ENCODE peak calls at places on chromosomes 12 and 14, in five cellular contexts. One of them, this sample, is unnamed.

GRCh38 chr14:95294834-95295599 is 24.7 kb downstream of the CLMN start:
- DNase-seq in HepG2: peak
- DNase-seq in left ventricle myocardium inferior: no peak
- DNase-seq in cardiac fibroblast: peak
- DNase-seq in pancreas: no peak
- DNase-seq in this sample: peak

GRCh38 chr12:72295744-72296143 is 23.6 kb downstream of the TRHDE start:
- DNase-seq in HepG2: no peak
- DNase-seq in left ventricle myocardium inferior: no peak
- DNase-seq in cardiac fibroblast: peak
- DNase-seq in pancreas: no peak
- DNase-seq in this sample: no peak

GRCh38 chr14:102540310-102541028 is 30.9 kb upstream of the ANKRD9 start:
- DNase-seq in HepG2: peak
- DNase-seq in left ventricle myocardium inferior: no peak
- DNase-seq in cardiac fibroblast: peak
- DNase-seq in pancreas: no peak
- DNase-seq in this sample: no peak

GRCh38 chr14:74239848-74240793 is 872 bp downstream of the VSX2 start:
- DNase-seq in HepG2: no peak
- DNase-seq in left ventricle myocardium inferior: no peak
- DNase-seq in cardiac fibroblast: no peak
- DNase-seq in pancreas: no peak
- DNase-seq in this sample: no peak

GRCh38 chr12:117085318-117085947 is 13.8 kb downstream of the TESC start:
- DNase-seq in HepG2: no peak
- DNase-seq in left ventricle myocardium inferior: no peak
- DNase-seq in cardiac fibroblast: no peak
- DNase-seq in pancreas: peak
- DNase-seq in this sample: no peak

GRCh38 chr14:38578278-38578681 is 322.4 kb upstream of the CLEC14A start:
- DNase-seq in HepG2: no peak
- DNase-seq in left ventricle myocardium inferior: no peak
- DNase-seq in cardiac fibroblast: peak
- DNase-seq in pancreas: no peak
- DNase-seq in this sample: no peak

GRCh38 chr14:102525213-102526143 is 15.9 kb upstream of the ANKRD9 start:
- DNase-seq in HepG2: peak
- DNase-seq in left ventricle myocardium inferior: no peak
- DNase-seq in cardiac fibroblast: peak
- DNase-seq in pancreas: no peak
- DNase-seq in this sample: no peak

GRCh38 chr12:93008044-93008778 is 79.1 kb upstream of the EEA1 start:
- DNase-seq in HepG2: peak
- DNase-seq in left ventricle myocardium inferior: no peak
- DNase-seq in cardiac fibroblast: no peak
- DNase-seq in pancreas: no peak
- DNase-seq in this sample: no peak

GRCh38 chr14:100586520-100587247 is 533 bp downstream of the BEGAIN start:
- DNase-seq in HepG2: no peak
- DNase-seq in left ventricle myocardium inferior: peak
- DNase-seq in cardiac fibroblast: peak
- DNase-seq in pancreas: peak
- DNase-seq in this sample: peak

GRCh38 chr12:117502633-117503032 is 141.2 kb upstream of the NOS1 start:
- DNase-seq in HepG2: no peak
- DNase-seq in left ventricle myocardium inferior: no peak
- DNase-seq in cardiac fibroblast: no peak
- DNase-seq in pancreas: no peak
- DNase-seq in this sample: no peak

GRCh38 chr12:43882578-43883178 is 46.8 kb downstream of the TMEM117 start:
- DNase-seq in HepG2: peak
- DNase-seq in left ventricle myocardium inferior: no peak
- DNase-seq in cardiac fibroblast: peak
- DNase-seq in pancreas: no peak
- DNase-seq in this sample: no peak

GRCh38 chr12:9730011-9730410 is 2.9 kb downstream of the CLECL1 start:
- DNase-seq in HepG2: no peak
- DNase-seq in left ventricle myocardium inferior: no peak
- DNase-seq in cardiac fibroblast: no peak
- DNase-seq in pancreas: no peak
- DNase-seq in this sample: no peak
- H3K4me3 ChIP-seq in HepG2: no peak
- H3K4me3 ChIP-seq in left ventricle myocardium inferior: no peak
- H3K4me3 ChIP-seq in cardiac fibroblast: no peak
- H3K4me3 ChIP-seq in pancreas: no peak
- H3K4me3 ChIP-seq in this sample: no peak

DNA sequence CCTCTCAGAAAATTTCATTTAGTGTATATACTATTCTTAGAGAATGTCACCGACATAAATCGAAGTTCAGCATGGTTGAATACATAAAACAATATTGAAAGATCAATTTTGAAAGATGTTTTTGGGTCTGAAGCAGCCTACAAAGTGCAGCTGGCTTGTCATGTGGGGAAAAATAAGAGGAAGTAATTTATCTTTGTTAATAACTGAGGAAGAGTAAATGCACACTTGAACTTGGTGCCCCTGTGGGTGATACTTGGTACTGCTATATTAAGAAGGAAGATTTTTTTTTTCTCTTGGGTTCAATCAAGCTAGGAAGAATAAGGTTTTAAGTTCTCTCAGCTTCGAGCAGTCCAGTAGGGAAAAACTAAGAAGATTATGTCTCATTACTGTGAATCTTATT is 661.3 kb downstream of the RPL10L start:
- DNase-seq in HepG2: no peak
- DNase-seq in left ventricle myocardium inferior: no peak
- DNase-seq in cardiac fibroblast: peak
- DNase-seq in pancreas: no peak
- DNase-seq in this sample: no peak
- TF ChIP-seq CTCF in HepG2: no peak
- TF ChIP-seq CTCF in left ventricle myocardium inferior: no peak
- TF ChIP-seq CTCF in cardiac fibroblast: peak
- TF ChIP-seq CTCF in pancreas: peak
- TF ChIP-seq CTCF in this sample: peak

GRCh38 chr12:41064411-41064810 is 123.7 kb upstream of the PDZRN4 start:
- DNase-seq in HepG2: no peak
- DNase-seq in left ventricle myocardium inferior: no peak
- DNase-seq in cardiac fibroblast: no peak
- DNase-seq in pancreas: no peak
- DNase-seq in this sample: no peak
- H3K4me3 ChIP-seq in HepG2: no peak
- H3K4me3 ChIP-seq in left ventricle myocardium inferior: no peak
- H3K4me3 ChIP-seq in cardiac fibroblast: no peak
- H3K4me3 ChIP-seq in pancreas: no peak
- H3K4me3 ChIP-seq in this sample: no peak

GRCh38 chr12:6367065-6367968 is 8.0 kb downstream of the SCNN1A start:
- DNase-seq in HepG2: peak
- DNase-seq in left ventricle myocardium inferior: no peak
- DNase-seq in cardiac fibroblast: peak
- DNase-seq in pancreas: no peak
- DNase-seq in this sample: no peak
- TF ChIP-seq CTCF in HepG2: peak
- TF ChIP-seq CTCF in left ventricle myocardium inferior: peak
- TF ChIP-seq CTCF in cardiac fibroblast: peak
- TF ChIP-seq CTCF in pancreas: no peak
- TF ChIP-seq CTCF in this sample: peak

GRCh38 chr12:68198490-68199086 is 27.0 kb downstream of the IL26 start:
- DNase-seq in HepG2: no peak
- DNase-seq in left ventricle myocardium inferior: no peak
- DNase-seq in cardiac fibroblast: no peak
- DNase-seq in pancreas: no peak
- DNase-seq in this sample: no peak
- H3K4me3 ChIP-seq in HepG2: no peak
- H3K4me3 ChIP-seq in left ventricle myocardium inferior: no peak
- H3K4me3 ChIP-seq in cardiac fibroblast: no peak
- H3K4me3 ChIP-seq in pancreas: no peak
- H3K4me3 ChIP-seq in this sample: no peak

GRCh38 chr12:112297188-112297587 is 85.0 kb downstream of the HECTD4 start:
- DNase-seq in HepG2: no peak
- DNase-seq in left ventricle myocardium inferior: no peak
- DNase-seq in cardiac fibroblast: no peak
- DNase-seq in pancreas: no peak
- DNase-seq in this sample: no peak

GRCh38 chr12:112296183-112296582 is 86.0 kb downstream of the HECTD4 start:
- DNase-seq in HepG2: no peak
- DNase-seq in left ventricle myocardium inferior: no peak
- DNase-seq in cardiac fibroblast: no peak
- DNase-seq in pancreas: no peak
- DNase-seq in this sample: no peak

GRCh38 chr12:112299704-112300103 is 82.5 kb downstream of the HECTD4 start:
- DNase-seq in HepG2: no peak
- DNase-seq in left ventricle myocardium inferior: no peak
- DNase-seq in cardiac fibroblast: no peak
- DNase-seq in pancreas: no peak
- DNase-seq in this sample: no peak

DNA sequence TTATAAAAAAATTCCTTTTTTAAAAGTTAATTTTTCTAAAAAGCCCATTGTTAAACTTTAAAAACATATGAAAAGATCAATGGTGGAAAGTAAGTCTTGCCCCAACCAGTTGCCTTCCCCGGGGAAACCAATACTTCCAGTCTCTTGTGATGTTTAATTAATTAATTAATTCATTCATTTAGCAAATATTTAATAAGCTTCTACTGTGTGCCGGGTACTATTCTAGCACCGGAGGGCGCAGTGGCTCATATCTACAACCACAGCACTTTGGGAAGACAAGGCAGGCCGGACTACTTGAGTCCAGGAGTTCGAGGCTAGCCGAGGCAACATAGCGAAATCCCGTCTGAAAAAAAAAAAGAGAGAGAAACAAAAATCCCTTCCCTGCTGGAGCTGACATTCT is 87.4 kb downstream of the HECTD4 start:
- DNase-seq in HepG2: peak
- DNase-seq in left ventricle myocardium inferior: no peak
- DNase-seq in cardiac fibroblast: peak
- DNase-seq in pancreas: no peak
- DNase-seq in this sample: no peak
- TF ChIP-seq CTCF in HepG2: peak
- TF ChIP-seq CTCF in left ventricle myocardium inferior: peak
- TF ChIP-seq CTCF in cardiac fibroblast: peak
- TF ChIP-seq CTCF in pancreas: no peak
- TF ChIP-seq CTCF in this sample: no peak

GRCh38 chr14:96478119-96478518 is 24.1 kb upstream of the PAPOLA start:
- DNase-seq in HepG2: no peak
- DNase-seq in left ventricle myocardium inferior: no peak
- DNase-seq in cardiac fibroblast: no peak
- DNase-seq in pancreas: no peak
- DNase-seq in this sample: no peak
- H3K4me3 ChIP-seq in HepG2: no peak
- H3K4me3 ChIP-seq in left ventricle myocardium inferior: no peak
- H3K4me3 ChIP-seq in cardiac fibroblast: no peak
- H3K4me3 ChIP-seq in pancreas: no peak
- H3K4me3 ChIP-seq in this sample: no peak

DNA sequence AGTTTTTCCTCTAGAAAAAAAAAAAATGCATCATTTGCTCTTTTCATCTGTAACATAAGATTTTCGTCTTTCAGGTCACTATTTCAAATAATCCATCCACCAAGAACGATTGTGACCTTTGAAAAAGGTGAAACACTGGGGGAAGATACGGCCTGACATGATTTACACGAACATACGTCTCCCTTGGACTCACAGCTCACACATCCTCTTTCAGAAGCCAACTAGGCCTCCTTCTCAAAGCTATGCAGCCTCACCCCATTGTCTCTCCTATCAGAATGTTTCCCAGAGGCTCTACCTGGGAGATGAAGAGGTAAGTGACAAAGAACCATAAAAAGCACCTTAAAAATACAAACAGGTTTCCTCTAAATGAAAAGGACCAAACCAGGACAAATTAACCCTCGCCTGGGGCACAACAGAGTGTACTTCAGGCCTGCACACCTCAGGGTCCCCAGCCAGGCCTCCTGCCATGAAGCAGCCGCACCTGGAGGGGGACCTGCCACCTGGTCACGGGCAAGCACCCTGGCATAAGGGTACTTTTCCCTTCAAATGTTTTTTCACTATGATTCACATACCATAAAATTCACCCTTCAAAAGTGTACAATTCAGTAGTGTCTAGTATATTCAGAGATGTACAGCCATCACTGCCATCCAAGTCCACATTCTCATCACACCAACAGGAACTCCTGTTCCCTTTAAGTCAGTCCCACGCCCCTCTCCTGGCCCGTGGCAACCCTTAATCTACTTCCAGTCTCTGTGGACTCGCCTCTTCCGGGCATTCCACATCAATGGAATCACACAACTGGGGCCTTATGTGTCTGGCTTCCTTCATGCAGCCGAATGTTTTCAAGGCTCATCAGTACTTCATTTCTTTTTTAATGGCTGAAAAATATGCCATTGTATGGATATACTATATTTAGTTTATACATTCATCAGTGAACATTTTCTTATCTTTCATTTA is 5.4 kb downstream of the SLC15A4 start:
- DNase-seq in HepG2: no peak
- DNase-seq in left ventricle myocardium inferior: no peak
- DNase-seq in cardiac fibroblast: peak
- DNase-seq in pancreas: no peak
- DNase-seq in this sample: no peak
- TF ChIP-seq CTCF in HepG2: no peak
- TF ChIP-seq CTCF in left ventricle myocardium inferior: no peak
- TF ChIP-seq CTCF in cardiac fibroblast: no peak
- TF ChIP-seq CTCF in pancreas: no peak
- TF ChIP-seq CTCF in this sample: no peak